ENCODE peak calls at places on chromosome 18, in nine cellular contexts. Y is heart left ventricle; W is CD8-positive, alpha-beta T cell; M is adrenal gland; D is testis; F is OCI-LY7; I is colonic mucosa; N is SK-N-SH; P is left lung. B is an unnamed sample.
A peak's percentile ranks its signal among the peaks of the same experiment; 100 is the strongest.

GRCh38 chr18:9184998-9185613 is 48.5 kb downstream of the ANKRD12 start:
- DNase-seq in Y (no peak), W (no peak), M (no peak), D (no peak), F (no peak), I (no peak), N (no peak), P (no peak), B (no peak)

GRCh38 chr18:55650363-55650870 is 62.4 kb upstream of the TCF4 start:
- DNase-seq in Y (no peak), W (no peak), M (no peak), D (no peak), F (no peak), I (no peak), N (no peak), P (no peak), B (no peak)

GRCh38 chr18:5972298-5972697 is 77.0 kb upstream of the TMEM200C start:
- DNase-seq in Y (no peak), W (no peak), M (no peak), D (no peak), F (no peak), I (no peak), N (no peak), P (no peak), B (no peak)

GRCh38 chr18:75588412-75588811 is 160.9 kb upstream of the SMIM21 start:
- DNase-seq in Y (no peak), W (no peak), M (no peak), D (peak; percentile 33), F (no peak), I (no peak), N (no peak), P (no peak), B (no peak)

GRCh38 chr18:21682276-21683051 is 22.1 kb downstream of the ABHD3 start:
- DNase-seq in Y (no peak), W (peak; percentile 33), M (no peak), D (peak; percentile 51), F (peak; percentile 40), I (no peak), N (no peak), P (no peak), B (no peak)

GRCh38 chr18:5461056-5461455 is 82.7 kb downstream of the EPB41L3 start:
- DNase-seq in Y (no peak), W (no peak), M (no peak), D (no peak), F (no peak), I (no peak), N (no peak), P (no peak), B (no peak)

GRCh38 chr18:45565280-45565970 is 49.9 kb upstream of the SLC14A2 start:
- DNase-seq in Y (no peak), W (no peak), M (peak; percentile 77), D (no peak), F (no peak), I (no peak), N (no peak), P (no peak), B (no peak)

GRCh38 chr18:44852216-44852615 is 171.5 kb downstream of the SETBP1 start:
- DNase-seq in Y (no peak), W (no peak), M (no peak), D (no peak), F (no peak), I (no peak), N (no peak), P (no peak), B (no peak)

GRCh38 chr18:74396252-74397204 is 60.6 kb downstream of the DIPK1C start:
- DNase-seq in Y (no peak), W (no peak), M (no peak), D (no peak), F (no peak), I (no peak), N (no peak), P (no peak), B (no peak)

GRCh38 chr18:33372442-33372841 is 68.1 kb downstream of the CCDC178 start:
- DNase-seq in Y (no peak), W (no peak), M (no peak), D (no peak), F (no peak), I (no peak), N (no peak), P (no peak), B (no peak)

GRCh38 chr18:74596959-74597661 is 560 bp upstream of the ZNF407 start:
- DNase-seq in Y (peak; percentile 78), W (peak; percentile 72), M (peak; percentile 80), D (peak; percentile 81), F (peak; percentile 60), I (peak; percentile 73), N (peak; percentile 73), P (peak; percentile 92), B (peak; percentile 77)

GRCh38 chr18:72675394-72675793 is 131.3 kb upstream of the CBLN2 start:
- DNase-seq in Y (no peak), W (no peak), M (no peak), D (peak; percentile 86), F (no peak), I (no peak), N (no peak), P (no peak), B (no peak)

GRCh38 chr18:32091724-32092421 is at the start of gene RNF138:
- DNase-seq in Y (peak; percentile 90), W (peak; percentile 85), M (peak; percentile 95), D (peak; percentile 94), F (peak; percentile 84), I (peak; percentile 92), N (peak; percentile 89), P (peak; percentile 97), B (peak; percentile 89)

GRCh38 chr18:2799369-2799768 is 47.4 kb upstream of the EMILIN2 start:
- DNase-seq in Y (no peak), W (no peak), M (no peak), D (no peak), F (no peak), I (no peak), N (no peak), P (no peak), B (no peak)

GRCh38 chr18:5052491-5052890 is 144.6 kb downstream of the AKAIN1 start:
- DNase-seq in Y (no peak), W (no peak), M (peak; percentile 57), D (no peak), F (no peak), I (no peak), N (no peak), P (no peak), B (no peak)

GRCh38 chr18:21167641-21168372 is 56.2 kb upstream of the ROCK1 start:
- DNase-seq in Y (no peak), W (no peak), M (peak; percentile 71), D (peak; percentile 23), F (no peak), I (peak; percentile 59), N (no peak), P (no peak), B (no peak)

GRCh38 chr18:43620936-43621335 is 343.6 kb upstream of the SYT4 start:
- DNase-seq in Y (no peak), W (no peak), M (no peak), D (no peak), F (peak; percentile 12), I (no peak), N (peak; percentile 39), P (no peak), B (peak; percentile 45)

GRCh38 chr18:13067966-13068365 is 76.8 kb downstream of the CEP192 start:
- DNase-seq in Y (no peak), W (no peak), M (no peak), D (no peak), F (no peak), I (no peak), N (no peak), P (no peak), B (no peak)
- H3K4me1 ChIP-seq in Y (no peaks in the 10 kb centered on the region), W (peaks cover 8% of the 10 kb centered on the region), M (no peaks in the 10 kb centered on the region), D (no peaks in the 10 kb centered on the region), F (no peaks in the 10 kb centered on the region), I (no peaks in the 10 kb centered on the region), N (no peaks in the 10 kb centered on the region), P (no peaks in the 10 kb centered on the region), B (no peaks in the 10 kb centered on the region)

DNA sequence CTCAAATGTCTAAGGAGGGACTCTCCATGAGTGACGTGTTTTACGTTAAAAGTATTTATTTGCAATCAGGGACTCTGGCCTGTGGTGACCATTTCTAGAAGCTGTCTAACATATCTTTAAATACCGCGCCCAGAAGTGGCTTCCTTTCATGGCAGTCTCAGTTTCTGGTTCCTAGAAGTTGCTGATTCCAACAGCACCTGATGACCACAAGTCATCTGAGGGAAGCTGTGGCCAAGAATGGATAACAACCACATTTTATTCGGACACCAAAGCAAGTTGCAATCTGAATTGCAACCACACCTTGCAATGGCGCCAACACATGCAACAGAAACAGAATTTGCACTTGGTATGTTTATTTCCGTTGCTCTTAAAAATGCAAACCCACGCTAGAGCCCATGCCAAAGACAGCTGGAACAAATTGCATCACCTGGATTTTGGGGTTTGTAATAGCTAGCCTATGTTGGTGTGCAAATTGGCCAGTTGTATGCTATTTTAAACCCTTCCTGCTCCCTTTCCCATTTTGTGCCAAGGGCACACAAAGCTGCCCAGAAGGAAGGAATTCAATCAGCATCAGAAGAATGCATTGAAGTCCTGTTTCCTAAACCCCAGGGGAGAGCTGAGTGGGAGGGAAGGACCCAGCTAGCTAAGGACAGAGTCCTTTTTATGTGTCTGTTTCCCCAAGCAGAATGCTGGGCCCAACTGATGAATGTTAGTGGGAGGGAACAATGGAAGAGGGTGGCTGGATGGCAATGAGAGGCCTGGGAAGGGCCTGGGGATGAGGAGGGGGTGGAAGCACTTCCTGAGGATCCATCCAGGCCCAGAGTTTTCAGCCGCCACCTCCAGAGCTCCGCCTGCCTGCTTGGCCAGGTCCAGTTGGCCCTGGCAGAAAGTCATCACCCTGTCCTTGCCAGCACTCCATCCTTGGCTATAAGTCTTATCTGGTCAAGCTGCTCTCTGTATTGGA is 32.9 kb downstream of the MEX3C start:
- DNase-seq in Y (no peak), W (no peak), M (no peak), D (no peak), F (peak; percentile 22), I (no peak), N (no peak), P (no peak), B (no peak)
- TF ChIP-seq CTCF in Y (no peak), W (no peak), M (no peak), D (no peak), F (peak; percentile 23), I (no peak), N (no peak), P (no peak), B (no peak)

DNA sequence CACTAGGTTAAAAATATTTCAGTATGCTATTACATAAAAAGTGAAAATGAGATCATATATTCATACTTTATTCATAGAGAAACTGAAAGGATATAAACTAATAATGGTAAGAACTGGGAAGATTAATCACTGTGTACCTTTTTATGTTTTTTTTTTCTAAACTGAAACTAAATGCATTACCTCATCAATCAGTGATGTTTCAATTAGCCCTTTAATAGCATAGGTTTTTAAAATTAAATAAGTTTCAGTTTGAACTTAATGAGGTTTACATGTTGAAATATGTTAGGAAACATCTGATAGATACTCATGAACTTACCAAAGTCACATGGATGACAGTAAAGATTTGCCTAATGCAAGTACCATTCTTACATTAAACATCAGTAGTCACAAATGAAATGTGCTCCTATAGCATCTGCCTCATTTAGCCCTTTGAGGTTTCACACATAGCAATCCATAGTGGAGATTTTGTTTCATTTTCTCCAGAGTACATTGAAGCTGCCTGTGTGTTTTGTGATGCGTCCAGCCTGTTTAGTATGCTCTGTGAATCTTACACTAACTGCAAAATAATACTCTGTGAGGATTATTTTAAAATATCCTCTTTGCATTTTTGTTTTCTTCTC is 8.9 kb downstream of the MAPRE2 start:
- DNase-seq in Y (no peak), W (no peak), M (no peak), D (no peak), F (no peak), I (no peak), N (no peak), P (no peak), B (peak; percentile 47)
- H3K4me3 ChIP-seq in Y (no peak overlapping the region), W (no peak overlapping the region), M (peak overlapping the region; percentile 8), D (no peak overlapping the region), F (peak overlapping the region; percentile 61), I (no peak overlapping the region), N (no peak overlapping the region), P (no peak overlapping the region), B (no peak overlapping the region)

GRCh38 chr18:53385889-53386288 is 838.6 kb downstream of the MBD2 start:
- DNase-seq in Y (no peak), W (no peak), M (no peak), D (no peak), F (no peak), I (no peak), N (no peak), P (no peak), B (no peak)
- H3K4me1 ChIP-seq in Y (no peaks in the 10 kb centered on the region), W (no peaks in the 10 kb centered on the region), M (no peaks in the 10 kb centered on the region), D (no peaks in the 10 kb centered on the region), F (no peaks in the 10 kb centered on the region), I (no peaks in the 10 kb centered on the region), N (peaks cover 6% of the 10 kb centered on the region), P (no peaks in the 10 kb centered on the region), B (no peaks in the 10 kb centered on the region)